ENCODE peak calls at places on chromosomes 12 and 14, in seven cellular contexts. L is astrocyte of the spinal cord; M is CD8-positive, alpha-beta T cell; J is adipocyte; F is lower lobe of right lung; I is mammary epithelial cell; C is CD4-positive, alpha-beta memory T cell. V is an unnamed sample.

GRCh38 chr14:67919259-67919658 is 99.7 kb downstream of the RAD51B start:
- DNase-seq in L (no peak), M (no peak), J (peak; percentile 17), F (no peak), I (no peak), C (no peak), V (no peak)

GRCh38 chr12:123580772-123581171 is 3.6 kb upstream of the TMED2 start:
- DNase-seq in L (peak; percentile 3), M (no peak), J (no peak), F (no peak), I (no peak), C (no peak), V (no peak)

GRCh38 chr14:56660677-56661389 is 81.2 kb downstream of the TMEM260 start:
- DNase-seq in L (no peak), M (no peak), J (no peak), F (no peak), I (no peak), C (no peak), V (no peak)

GRCh38 chr14:28681681-28682080 is 84.9 kb upstream of the FOXG1 start:
- DNase-seq in L (no peak), M (no peak), J (no peak), F (no peak), I (no peak), C (no peak), V (no peak)

GRCh38 chr14:34623506-34623905 is 6.4 kb downstream of the SNX6 start:
- DNase-seq in L (no peak), M (no peak), J (no peak), F (no peak), I (peak; percentile 38), C (no peak), V (no peak)

GRCh38 chr14:90383731-90384542 is 12.9 kb upstream of the CALM1 start:
- DNase-seq in L (peak; percentile 67), M (peak; percentile 61), J (peak; percentile 54), F (peak; percentile 75), I (no peak), C (peak; percentile 78), V (peak; percentile 62)

GRCh38 chr12:3125674-3126073 is 48.5 kb downstream of the TSPAN9 start:
- DNase-seq in L (no peak), M (no peak), J (no peak), F (no peak), I (no peak), C (no peak), V (no peak)

GRCh38 chr12:27981874-27982273 is 9.3 kb upstream of the PTHLH start:
- DNase-seq in L (peak; percentile 24), M (no peak), J (peak; percentile 32), F (no peak), I (peak; percentile 98), C (no peak), V (no peak)

GRCh38 chr14:102140027-102140749 is 491 bp downstream of the WDR20 start:
- DNase-seq in L (peak; percentile 9), M (peak; percentile 9), J (peak; percentile 61), F (peak; percentile 64), I (peak; percentile 49), C (peak; percentile 22), V (peak; percentile 79)

GRCh38 chr14:63777024-63777423 is 49.2 kb upstream of the SGPP1 start:
- DNase-seq in L (peak; percentile 59), M (no peak), J (peak; percentile 68), F (no peak), I (peak; percentile 53), C (no peak), V (no peak)

GRCh38 chr14:35829449-35829848 is 3.3 kb downstream of the BRMS1L start:
- DNase-seq in L (peak; percentile 31), M (no peak), J (peak; percentile 16), F (no peak), I (no peak), C (no peak), V (no peak)

DNA sequence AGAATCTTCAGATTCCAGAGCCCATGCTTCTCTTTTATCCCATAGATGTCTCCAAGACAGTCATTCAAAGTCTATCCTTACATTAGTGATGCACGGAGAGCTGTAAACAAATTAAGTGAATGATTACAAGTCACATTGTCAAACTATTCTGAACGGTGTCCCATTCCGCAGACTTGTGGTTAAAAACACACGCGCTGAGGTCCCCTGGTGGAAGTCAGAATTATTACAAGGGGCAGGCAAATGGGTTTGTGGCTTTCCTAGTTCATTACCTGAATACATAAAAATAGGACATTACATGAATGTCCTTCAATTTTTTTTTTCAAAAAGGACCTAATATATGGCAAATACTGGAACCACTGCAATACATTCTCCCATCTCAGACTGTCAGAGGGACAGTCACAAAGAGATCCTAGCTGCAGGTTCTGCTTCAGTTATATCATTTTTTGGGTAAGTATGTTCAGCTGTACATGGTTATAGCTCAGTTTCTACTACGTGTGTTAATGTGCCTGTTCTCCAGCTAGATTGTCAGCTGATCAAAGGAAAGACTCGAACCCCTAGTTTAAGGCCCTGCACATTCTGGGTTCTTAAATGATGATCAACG is 53.1 kb upstream of the STON2 start:
- DNase-seq in L (peak; percentile 67), M (peak; percentile 36), J (peak; percentile 80), F (no peak), I (peak; percentile 48), C (peak; percentile 42), V (peak; percentile 85)
- H3K4me3 ChIP-seq in L (no peak overlapping the region), M (no peak overlapping the region), J (no peak overlapping the region), F (no peak overlapping the region), I (no peak overlapping the region), C (no peak overlapping the region), V (no peak overlapping the region)

GRCh38 chr12:107650977-107651376 is 34.6 kb upstream of the PWP1 start:
- DNase-seq in L (no peak), M (no peak), J (no peak), F (no peak), I (no peak), C (no peak), V (no peak)
- H3K4me3 ChIP-seq in L (no peak overlapping the region), M (no peak overlapping the region), J (no peak overlapping the region), F (no peak overlapping the region), I (no peak overlapping the region), C (no peak overlapping the region), V (no peak overlapping the region)

GRCh38 chr12:12715459-12716150 is 1.6 kb upstream of the CDKN1B start:
- DNase-seq in L (peak; percentile 34), M (peak; percentile 40), J (no peak), F (no peak), I (no peak), C (peak; percentile 38), V (peak; percentile 47)

GRCh38 chr12:12716151-12716844 is 870 bp upstream of the CDKN1B start:
- DNase-seq in L (peak; percentile 60), M (no peak), J (peak; percentile 62), F (no peak), I (peak; percentile 59), C (peak; percentile 39), V (peak; percentile 46)

GRCh38 chr12:12715128-12715458 is 2.1 kb upstream of the CDKN1B start:
- DNase-seq in L (no peak), M (no peak), J (no peak), F (no peak), I (no peak), C (no peak), V (no peak)

GRCh38 chr12:12714276-12715001 is 2.7 kb upstream of the CDKN1B start:
- DNase-seq in L (peak; percentile 38), M (peak; percentile 58), J (peak; percentile 48), F (peak; percentile 60), I (no peak), C (peak; percentile 83), V (peak; percentile 71)

GRCh38 chr12:12713932-12714275 is 3.3 kb upstream of the CDKN1B start:
- DNase-seq in L (no peak), M (no peak), J (no peak), F (no peak), I (no peak), C (no peak), V (no peak)
- H3K4me3 ChIP-seq in L (peak overlapping the region; percentile 19), M (peak overlapping the region; percentile 96), J (peak overlapping the region; percentile 79), F (peak overlapping the region; percentile 91), I (no peak overlapping the region), C (peak overlapping the region; percentile 87), V (peak overlapping the region; percentile 41)

DNA sequence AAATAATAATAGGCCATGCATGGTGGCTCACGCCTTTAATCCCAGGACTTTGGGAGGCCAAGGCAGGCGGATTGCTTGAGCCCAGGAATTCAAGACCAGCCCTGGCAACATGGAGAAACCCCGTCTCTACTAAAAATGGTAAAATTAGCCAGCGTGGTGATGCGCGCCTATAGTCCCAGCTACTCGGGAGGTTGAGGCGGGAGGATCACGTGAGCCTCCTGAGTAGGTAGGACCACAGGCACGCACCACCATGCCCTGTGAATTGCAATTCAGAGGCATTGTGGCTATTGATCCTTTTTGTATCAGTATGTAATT is 2.3 kb downstream of the ARHGDIB start:
- DNase-seq in L (no peak), M (no peak), J (no peak), F (no peak), I (no peak), C (no peak), V (no peak)
- H3K4me3 ChIP-seq in L (no peak overlapping the region), M (peak overlapping the region; percentile 71), J (no peak overlapping the region), F (peak overlapping the region; percentile 59), I (no peak overlapping the region), C (peak overlapping the region; percentile 90), V (peak overlapping the region; percentile 87)

GRCh38 chr14:47676301-47676617 is 854 bp upstream of the MDGA2 start:
- DNase-seq in L (no peak), M (no peak), J (no peak), F (no peak), I (no peak), C (no peak), V (no peak)

GRCh38 chr14:47674546-47675238 is 713 bp downstream of the MDGA2 start:
- DNase-seq in L (peak; percentile 0), M (no peak), J (no peak), F (no peak), I (no peak), C (no peak), V (no peak)

GRCh38 chr14:47675239-47675488 is 241 bp downstream of the MDGA2 start:
- DNase-seq in L (no peak), M (no peak), J (no peak), F (no peak), I (peak; percentile 0), C (no peak), V (no peak)

GRCh38 chr14:47675489-47676300 is at the start of gene MDGA2:
- DNase-seq in L (peak; percentile 18), M (no peak), J (no peak), F (no peak), I (peak; percentile 5), C (no peak), V (no peak)

DNA sequence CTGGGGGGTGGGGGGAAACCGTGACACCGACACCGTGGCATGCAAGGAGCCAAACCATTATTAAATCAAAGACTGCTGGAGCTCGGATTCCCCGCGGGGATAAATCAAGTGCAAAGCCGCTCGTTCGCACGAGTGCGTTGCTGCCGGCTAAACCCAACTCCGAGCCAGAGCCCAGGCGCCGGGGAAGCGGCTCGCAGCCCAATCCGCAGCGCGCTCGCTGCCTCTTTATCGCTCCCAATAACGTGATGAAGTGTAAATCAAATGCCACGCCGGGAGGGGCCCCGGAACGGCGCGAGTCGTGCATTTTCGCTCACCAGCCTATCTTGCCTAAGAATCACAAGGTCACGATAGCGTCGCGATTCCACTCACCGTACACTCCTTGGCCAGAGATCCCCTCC is 1.3 kb downstream of the MDGA2 start:
- DNase-seq in L (peak; percentile 10), M (no peak), J (no peak), F (no peak), I (no peak), C (no peak), V (no peak)
- H3K4me3 ChIP-seq in L (peak overlapping the region; percentile 10), M (no peak overlapping the region), J (peak overlapping the region; percentile 65), F (peak overlapping the region; percentile 19), I (no peak overlapping the region), C (no peak overlapping the region), V (no peak overlapping the region)